ENCODE peak calls at places on chromosomes 13 and 19, in seven cellular contexts. Q, Y, H, K, P, W and R are unnamed samples.

GRCh38 chr13:21735621-21736401 is 64.9 kb downstream of the FGF9 start:
- DNase-seq in Q (no peak), Y (no peak), H (no peak), K (no peak), P (no peak), W (no peak), R (no peak)

GRCh38 chr13:67318398-67318797 is 88.3 kb upstream of the PCDH9 start:
- DNase-seq in Q (no peak), Y (peak), H (no peak), K (no peak), P (no peak), W (no peak), R (no peak)

GRCh38 chr19:15249912-15250634 is 17.8 kb upstream of the EPHX3 start:
- DNase-seq in Q (peak), Y (peak), H (peak), K (no peak), P (peak), W (peak), R (peak)

GRCh38 chr13:83881031-83881727 is 1.1 kb downstream of the SLITRK1 start:
- DNase-seq in Q (no peak), Y (no peak), H (no peak), K (peak), P (no peak), W (peak), R (no peak)

GRCh38 chr13:32790731-32791130 is 204.5 kb downstream of the PDS5B start:
- DNase-seq in Q (no peak), Y (peak), H (no peak), K (peak), P (no peak), W (peak), R (no peak)

GRCh38 chr19:17311455-17312248 is 2.3 kb downstream of the DDA1 start:
- DNase-seq in Q (no peak), Y (peak), H (peak), K (no peak), P (peak), W (no peak), R (peak)

GRCh38 chr13:40158218-40158617 is 502.8 kb downstream of the COG6 start:
- DNase-seq in Q (no peak), Y (no peak), H (peak), K (no peak), P (peak), W (no peak), R (no peak)

GRCh38 chr13:43776680-43777079 is 10.1 kb downstream of the ENOX1 start:
- DNase-seq in Q (no peak), Y (peak), H (no peak), K (peak), P (no peak), W (peak), R (no peak)

GRCh38 chr19:51417107-51417806 is at the start of gene SIGLEC10:
- DNase-seq in Q (peak), Y (peak), H (no peak), K (no peak), P (no peak), W (no peak), R (no peak)

GRCh38 chr19:46571495-46571894 is 29.6 kb upstream of the CALM3 start:
- DNase-seq in Q (no peak), Y (peak), H (peak), K (peak), P (peak), W (peak), R (no peak)

GRCh38 chr13:94177041-94177440 is 302.4 kb downstream of the DCT start:
- DNase-seq in Q (no peak), Y (peak), H (no peak), K (no peak), P (no peak), W (no peak), R (no peak)

DNA sequence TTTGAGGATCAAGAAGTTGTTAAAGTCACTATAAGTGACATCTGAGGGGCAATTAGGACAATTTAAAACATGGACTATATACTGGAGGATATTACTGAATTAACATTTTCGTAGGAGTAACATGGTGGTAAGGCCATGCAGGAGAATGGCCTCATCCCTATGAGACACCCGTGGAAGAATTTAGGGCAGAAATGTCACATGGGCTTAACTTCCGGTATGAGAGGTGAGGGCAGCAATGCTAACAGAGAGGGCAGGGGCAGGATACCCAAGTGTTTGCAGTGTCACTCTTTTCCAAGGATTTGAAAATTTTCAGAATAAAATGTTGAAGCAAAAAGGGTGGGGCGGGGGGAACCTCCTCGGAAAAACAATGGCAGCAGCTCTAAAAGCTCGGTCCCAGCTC is 23.6 kb downstream of the RANBP3 start:
- DNase-seq in Q (no peak), Y (no peak), H (no peak), K (no peak), P (no peak), W (no peak), R (peak)
- H3K4me3 ChIP-seq in Q (peak), Y (no peak), H (no peak), K (no peak), P (no peak), W (no peak), R (no peak)

GRCh38 chr13:71979616-71980015 is 112.6 kb upstream of the DACH1 start:
- DNase-seq in Q (no peak), Y (no peak), H (peak), K (peak), P (peak), W (peak), R (no peak)
- TF ChIP-seq CTCF in Q (no peak), Y (no peak), H (peak), K (peak), P (peak), W (peak), R (no peak)

DNA sequence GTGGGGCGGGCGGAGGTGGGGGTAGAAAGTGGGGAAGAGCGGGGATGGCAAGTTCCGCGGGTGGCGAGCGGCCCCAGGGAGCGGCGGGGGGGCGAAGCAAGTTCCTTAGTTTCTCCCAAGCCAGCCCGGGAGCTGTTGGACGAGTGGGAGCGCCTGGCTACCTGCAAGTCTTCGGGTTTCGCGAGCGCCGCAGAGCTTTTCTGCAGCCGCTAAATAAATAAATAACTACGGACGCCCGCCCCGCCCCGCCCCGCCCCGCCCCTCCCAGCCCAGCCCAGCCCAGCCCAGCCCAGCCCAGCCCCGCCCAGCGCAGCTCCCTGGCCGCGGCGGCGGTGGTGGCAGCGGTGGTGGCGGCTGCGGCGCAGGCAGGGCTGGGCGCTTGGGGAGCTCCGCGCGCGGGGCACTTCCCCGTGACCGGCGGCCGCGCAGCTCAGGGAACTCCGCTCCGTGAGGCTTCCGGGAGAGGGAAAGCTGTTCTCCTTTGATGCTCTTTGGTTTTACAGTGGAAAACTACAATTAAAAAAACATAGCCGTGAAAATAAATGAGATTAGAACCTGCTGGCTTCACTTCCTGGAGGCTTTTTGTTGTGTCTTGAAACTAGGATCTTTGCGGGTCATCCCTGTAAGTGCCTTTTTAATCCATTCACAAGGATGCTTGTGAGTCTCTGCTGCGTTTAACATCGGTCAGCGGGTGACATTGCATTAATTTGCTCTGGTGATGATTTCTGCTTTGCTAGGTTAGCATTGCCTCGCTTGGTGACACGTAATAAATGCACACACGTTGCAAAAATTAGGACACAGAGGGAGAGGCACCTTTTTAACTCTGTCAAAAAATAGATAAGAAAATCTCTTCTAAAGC is at the start of gene UBE2L5:
- DNase-seq in Q (peak), Y (peak), H (peak), K (peak), P (peak), W (peak), R (peak)
- H3K4me3 ChIP-seq in Q (peak), Y (peak), H (peak), K (peak), P (peak), W (peak), R (peak)

GRCh38 chr19:984165-984967 is at the start of gene WDR18:
- DNase-seq in Q (peak), Y (peak), H (peak), K (peak), P (peak), W (peak), R (peak)
- TF ChIP-seq CTCF in Q (no peak), Y (no peak), H (peak), K (no peak), P (no peak), W (peak), R (no peak)

GRCh38 chr13:48318714-48319457 is 15.3 kb downstream of the RB1 start:
- DNase-seq in Q (no peak), Y (peak), H (no peak), K (no peak), P (no peak), W (no peak), R (peak)
- H3K4me3 ChIP-seq in Q (peak), Y (no peak), H (no peak), K (no peak), P (no peak), W (no peak), R (no peak)

GRCh38 chr19:8108560-8109445 is 40.6 kb downstream of the FBN3 start:
- DNase-seq in Q (no peak), Y (no peak), H (no peak), K (no peak), P (no peak), W (no peak), R (no peak)
- TF ChIP-seq CTCF in Q (no peak), Y (no peak), H (no peak), K (no peak), P (no peak), W (no peak), R (no peak)

GRCh38 chr19:2046046-2046907 is 4.8 kb downstream of the MKNK2 start:
- DNase-seq in Q (no peak), Y (no peak), H (no peak), K (no peak), P (no peak), W (peak), R (no peak)

GRCh38 chr19:2048104-2048958 is 2.7 kb downstream of the MKNK2 start:
- DNase-seq in Q (no peak), Y (no peak), H (no peak), K (no peak), P (no peak), W (no peak), R (no peak)

GRCh38 chr19:2047449-2048103 is 3.5 kb downstream of the MKNK2 start:
- DNase-seq in Q (peak), Y (peak), H (no peak), K (no peak), P (no peak), W (peak), R (peak)

GRCh38 chr19:2045501-2046045 is 5.5 kb downstream of the MKNK2 start:
- DNase-seq in Q (peak), Y (no peak), H (no peak), K (no peak), P (no peak), W (no peak), R (no peak)

DNA sequence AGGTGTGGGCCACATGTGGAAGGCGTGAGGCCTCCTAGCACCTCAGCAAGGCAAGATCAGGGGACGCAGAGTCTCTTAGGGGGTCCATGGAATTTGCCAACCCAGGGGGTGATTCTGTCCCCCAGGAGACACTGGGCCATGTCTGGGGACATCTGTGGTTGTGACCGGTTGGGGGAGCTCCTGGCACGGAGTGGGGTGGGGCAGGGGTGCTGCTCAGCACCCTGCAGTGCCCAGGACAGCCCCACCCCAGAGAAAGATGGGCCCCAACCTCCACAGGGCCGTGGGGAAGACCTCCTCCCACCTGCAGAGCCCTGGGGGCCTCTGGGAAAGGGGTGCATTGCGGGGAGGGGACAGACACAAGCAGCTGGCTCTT is 4.0 kb downstream of the MKNK2 start:
- DNase-seq in Q (no peak), Y (no peak), H (no peak), K (no peak), P (no peak), W (no peak), R (no peak)
- H3K4me3 ChIP-seq in Q (peak), Y (no peak), H (no peak), K (no peak), P (no peak), W (no peak), R (no peak)